ENCODE peak calls at places on chromosomes 2 and 18, in five cellular contexts. B is C1 segment of cervical spinal cord, E is AG09309, U is T1000, C is foreskin keratinocyte. F is an unnamed sample.

GRCh38 chr2:68643011-68643873 is at the start of gene PROKR1:
- DNase-seq in E (no peak), C (no peak), U (no peak), B (no peak), F (peak)

GRCh38 chr18:61589724-61590065 is 256.5 kb downstream of the CDH20 start:
- DNase-seq in U (no peak), B (no peak), C (no peak), E (no peak), F (no peak)

GRCh38 chr2:68195096-68195495 is 37.4 kb downstream of the PNO1 start:
- DNase-seq in B (no peak), E (no peak), U (no peak), C (no peak), F (no peak)

GRCh38 chr18:6881034-6881800 is 151.7 kb downstream of the ARHGAP28 start:
- DNase-seq in E (peak), B (no peak), C (no peak), U (no peak), F (no peak)

GRCh38 chr18:74540689-74541421 is 6.6 kb downstream of the CNDP1 start:
- DNase-seq in E (no peak), U (no peak), B (no peak), C (no peak), F (no peak)

GRCh38 chr18:25253136-25253535 is 98.8 kb downstream of the ZNF521 start:
- DNase-seq in U (no peak), B (no peak), C (no peak), E (no peak), F (no peak)

GRCh38 chr2:109238580-109238979 is 109.6 kb downstream of the SH3RF3 start:
- DNase-seq in U (peak), B (no peak), E (peak), C (peak), F (no peak)

GRCh38 chr2:189959450-189959849 is 103.1 kb downstream of the MSTN start:
- DNase-seq in U (no peak), E (no peak), C (no peak), B (no peak), F (no peak)

GRCh38 chr2:97957432-97958183 is 38.1 kb downstream of the TMEM131 start:
- DNase-seq in C (peak), U (no peak), B (no peak), E (no peak), F (no peak)

GRCh38 chr2:112150447-112150846 is 12.3 kb downstream of the FBLN7 start:
- DNase-seq in B (no peak), E (peak), U (peak), C (peak), F (no peak)

GRCh38 chr2:111108745-111109271 is 11.9 kb upstream of the BCL2L11 start:
- DNase-seq in B (no peak), C (peak), U (no peak), E (no peak), F (no peak)

GRCh38 chr2:120485096-120485495 is 139.2 kb downstream of the INHBB start:
- DNase-seq in B (no peak), E (no peak), U (no peak), C (no peak), F (no peak)

GRCh38 chr18:74476154-74476553 is 19.0 kb upstream of the DIPK1C start:
- DNase-seq in U (no peak), E (no peak), B (no peak), C (no peak), F (no peak)

GRCh38 chr2:96259497-96259921 is 6.3 kb downstream of the TMEM127 start:
- DNase-seq in U (no peak), B (no peak), E (no peak), C (no peak), F (no peak)

GRCh38 chr2:240288087-240288521 is 147.4 kb upstream of the GPC1 start:
- DNase-seq in C (no peak), B (no peak), E (no peak), U (no peak), F (no peak)